ENCODE peak calls at places on chromosomes 11 and 22, in four cellular contexts. R is AG08395, S is HFFc6, Y is IMR-90. G is an unnamed sample.

GRCh38 chr11:40328890-40329617 is 1130.4 kb downstream of the LRRC4C start:
- DNase-seq in R (peak; percentile 96), S (peak; percentile 100), Y (peak; percentile 100), G (peak; percentile 84)

GRCh38 chr11:21565283-21565682 is 627.6 kb upstream of the ANO5 start:
- DNase-seq in R (no peak), S (no peak), Y (no peak), G (no peak)

GRCh38 chr11:18064450-18065048 is 18.5 kb upstream of the TPH1 start:
- DNase-seq in R (no peak), S (no peak), Y (no peak), G (no peak)

GRCh38 chr22:30932661-30933060 is 35.9 kb downstream of the MORC2 start:
- DNase-seq in R (no peak), S (no peak), Y (no peak), G (no peak)

GRCh38 chr22:49295851-49296560 is 531.7 kb downstream of the BRD1 start:
- DNase-seq in R (no peak), S (no peak), Y (no peak), G (no peak)

GRCh38 chr11:34916810-34917780 is 677 bp downstream of the PDHX start:
- DNase-seq in R (peak; percentile 8), S (no peak), Y (peak; percentile 30), G (peak; percentile 60)

GRCh38 chr22:42229455-42230149 is 40.9 kb downstream of the TCF20 start:
- DNase-seq in R (peak; percentile 49), S (no peak), Y (peak; percentile 54), G (peak; percentile 60)

GRCh38 chr11:133347988-133348387 is 184.3 kb downstream of the OPCML start:
- DNase-seq in R (no peak), S (no peak), Y (no peak), G (no peak)

GRCh38 chr11:8566613-8567210 is 27.3 kb downstream of the STK33 start:
- DNase-seq in R (peak; percentile 40), S (peak; percentile 48), Y (peak; percentile 48), G (peak; percentile 59)

GRCh38 chr22:45731798-45732495 is 60.3 kb downstream of the ATXN10 start:
- DNase-seq in R (peak; percentile 21), S (no peak), Y (peak; percentile 47), G (peak; percentile 67)

GRCh38 chr11:36619502-36619901 is 21.5 kb upstream of the RAG2 start:
- DNase-seq in R (no peak), S (no peak), Y (no peak), G (no peak)

GRCh38 chr22:47165998-47166397 is 403.5 kb downstream of the TBC1D22A start:
- DNase-seq in R (no peak), S (no peak), Y (no peak), G (no peak)

GRCh38 chr22:45425101-45425500 is 11.6 kb downstream of the RIBC2 start:
- DNase-seq in R (peak; percentile 64), S (peak; percentile 24), Y (peak; percentile 36), G (peak; percentile 67)

GRCh38 chr11:122209619-122210377 is 93.8 kb upstream of the BLID start:
- DNase-seq in R (peak; percentile 67), S (peak; percentile 73), Y (peak; percentile 88), G (peak; percentile 83)

GRCh38 chr11:102783016-102783415 is 2.6 kb upstream of the MMP10 start:
- DNase-seq in R (no peak), S (no peak), Y (no peak), G (no peak)

GRCh38 chr11:100918551-100919500 is 210.8 kb downstream of the PGR start:
- DNase-seq in R (no peak), S (no peak), Y (peak; percentile 43), G (no peak)

GRCh38 chr11:16941935-16942334 is 72.3 kb downstream of the PLEKHA7 start:
- DNase-seq in R (no peak), S (no peak), Y (no peak), G (no peak)

GRCh38 chr11:1158681-1159525 is 1.1 kb downstream of the MUC5AC start:
- DNase-seq in R (no peak), S (no peak), Y (no peak), G (no peak)

GRCh38 chr22:42301072-42301741 is 30.8 kb upstream of the TCF20 start:
- DNase-seq in R (no peak), S (no peak), Y (no peak), G (no peak)

GRCh38 chr11:83922318-83922717 is 636.2 kb upstream of the CCDC90B start:
- DNase-seq in R (no peak), S (no peak), Y (no peak), G (no peak)

GRCh38 chr22:44491666-44492405 is 6.2 kb downstream of the RTL6 start:
- DNase-seq in R (no peak), S (no peak), Y (no peak), G (no peak)

GRCh38 chr22:28188480-28188879 is 269.4 kb upstream of the PITPNB start:
- DNase-seq in R (no peak), S (no peak), Y (no peak), G (no peak)

GRCh38 chr11:9753031-9753430 is 89.2 kb downstream of the SWAP70 start:
- DNase-seq in R (peak; percentile 65), S (peak; percentile 68), Y (peak; percentile 83), G (peak; percentile 89)

GRCh38 chr22:26642465-26643367 is 14.7 kb upstream of the MIAT start:
- DNase-seq in R (no peak), S (no peak), Y (no peak), G (no peak)

GRCh38 chr11:10461276-10461790 is 6.3 kb downstream of the AMPD3 start:
- DNase-seq in R (no peak), S (no peak), Y (no peak), G (no peak)

GRCh38 chr11:115535781-115536180 is 31.6 kb upstream of the CADM1 start:
- DNase-seq in R (no peak), S (no peak), Y (no peak), G (no peak)

GRCh38 chr11:115051938-115052590 is 373.7 kb downstream of the NXPE2 start:
- DNase-seq in R (no peak), S (no peak), Y (no peak), G (no peak)

GRCh38 chr22:23089010-23089409 is 18.7 kb downstream of the GNAZ start:
- DNase-seq in R (no peak), S (no peak), Y (no peak), G (no peak)

GRCh38 chr11:74725701-74726100 is 5.5 kb downstream of the CHRDL2 start:
- DNase-seq in R (no peak), S (no peak), Y (peak; percentile 92), G (no peak)

GRCh38 chr22:42317691-42318547 is 47.5 kb upstream of the TCF20 start:
- DNase-seq in R (no peak), S (no peak), Y (no peak), G (no peak)

GRCh38 chr11:88631497-88631896 is 294.0 kb upstream of the CTSC start:
- DNase-seq in R (no peak), S (no peak), Y (peak; percentile 51), G (peak; percentile 48)

GRCh38 chr11:94706211-94706610 is 61.9 kb upstream of the AMOTL1 start:
- DNase-seq in R (peak; percentile 59), S (peak; percentile 62), Y (peak; percentile 37), G (peak; percentile 88)

GRCh38 chr11:134393638-134394037 is 18.4 kb downstream of the B3GAT1 start:
- DNase-seq in R (no peak), S (no peak), Y (no peak), G (no peak)

GRCh38 chr11:69877235-69877634 is 58.0 kb upstream of the FGF3 start:
- DNase-seq in R (no peak), S (no peak), Y (no peak), G (no peak)

GRCh38 chr11:128891912-128892398 is 799 bp downstream of the KCNJ5 start:
- DNase-seq in R (no peak), S (no peak), Y (no peak), G (no peak)

GRCh38 chr11:304915-305833 is 2.4 kb upstream of the IFITM2 start:
- DNase-seq in R (peak; percentile 86), S (peak; percentile 63), Y (peak; percentile 79), G (peak; percentile 87)

GRCh38 chr22:20953668-20954500 is 13.2 kb upstream of the AIFM3 start:
- DNase-seq in R (no peak), S (no peak), Y (peak; percentile 47), G (peak; percentile 64)

GRCh38 chr11:2428322-2428795 is 16.0 kb downstream of the TRPM5 start:
- DNase-seq in R (peak; percentile 64), S (peak; percentile 34), Y (peak; percentile 34), G (peak; percentile 65)